ENCODE peak calls at places on chromosomes 3 and 15, in eight cellular contexts. One of them, this sample, is unnamed.

GRCh38 chr3:171825222-171825828 is 15.0 kb upstream of the PLD1 start:
- DNase-seq in HCT116: no peak
- DNase-seq in GM23248: peak
- DNase-seq in GM23338: peak
- DNase-seq in OCI-LY7: no peak
- DNase-seq in PC-3: no peak
- DNase-seq in MM.1S: no peak
- DNase-seq in hepatocyte: peak
- DNase-seq in this sample: no peak

GRCh38 chr3:60742606-60743145 is 508.6 kb downstream of the FHIT start:
- DNase-seq in HCT116: no peak
- DNase-seq in GM23248: peak
- DNase-seq in GM23338: peak
- DNase-seq in OCI-LY7: no peak
- DNase-seq in PC-3: peak
- DNase-seq in MM.1S: no peak
- DNase-seq in hepatocyte: peak
- DNase-seq in this sample: peak

GRCh38 chr15:38941399-38941953 is 376.9 kb upstream of the RASGRP1 start:
- DNase-seq in HCT116: no peak
- DNase-seq in GM23248: peak
- DNase-seq in GM23338: no peak
- DNase-seq in OCI-LY7: no peak
- DNase-seq in PC-3: peak
- DNase-seq in MM.1S: no peak
- DNase-seq in hepatocyte: peak
- DNase-seq in this sample: peak

GRCh38 chr15:96463376-96463775 is 132.9 kb downstream of the NR2F2 start:
- DNase-seq in HCT116: no peak
- DNase-seq in GM23248: no peak
- DNase-seq in GM23338: no peak
- DNase-seq in OCI-LY7: no peak
- DNase-seq in PC-3: no peak
- DNase-seq in MM.1S: no peak
- DNase-seq in hepatocyte: no peak
- DNase-seq in this sample: no peak

GRCh38 chr15:32029862-32030781 is at the start of gene CHRNA7:
- DNase-seq in HCT116: peak
- DNase-seq in GM23248: peak
- DNase-seq in GM23338: peak
- DNase-seq in OCI-LY7: peak
- DNase-seq in PC-3: peak
- DNase-seq in MM.1S: peak
- DNase-seq in hepatocyte: peak
- DNase-seq in this sample: peak

GRCh38 chr3:59784164-59784563 is 734.3 kb upstream of the CFAP20DC start:
- DNase-seq in HCT116: no peak
- DNase-seq in GM23248: no peak
- DNase-seq in GM23338: peak
- DNase-seq in OCI-LY7: no peak
- DNase-seq in PC-3: no peak
- DNase-seq in MM.1S: no peak
- DNase-seq in hepatocyte: no peak
- DNase-seq in this sample: no peak

GRCh38 chr3:107142786-107143185 is 234.5 kb upstream of the CCDC54 start:
- DNase-seq in HCT116: no peak
- DNase-seq in GM23248: no peak
- DNase-seq in GM23338: peak
- DNase-seq in OCI-LY7: no peak
- DNase-seq in PC-3: no peak
- DNase-seq in MM.1S: no peak
- DNase-seq in hepatocyte: no peak
- DNase-seq in this sample: peak

GRCh38 chr15:94580186-94580585 is 348.8 kb downstream of the MCTP2 start:
- DNase-seq in HCT116: no peak
- DNase-seq in GM23248: no peak
- DNase-seq in GM23338: no peak
- DNase-seq in OCI-LY7: no peak
- DNase-seq in PC-3: no peak
- DNase-seq in MM.1S: no peak
- DNase-seq in hepatocyte: no peak
- DNase-seq in this sample: no peak

GRCh38 chr15:92023971-92024370 is 170.5 kb downstream of the SLCO3A1 start:
- DNase-seq in HCT116: no peak
- DNase-seq in GM23248: no peak
- DNase-seq in GM23338: no peak
- DNase-seq in OCI-LY7: no peak
- DNase-seq in PC-3: no peak
- DNase-seq in MM.1S: no peak
- DNase-seq in hepatocyte: no peak
- DNase-seq in this sample: no peak

GRCh38 chr15:34808016-34808415 is 12.7 kb upstream of the ACTC1 start:
- DNase-seq in HCT116: no peak
- DNase-seq in GM23248: peak
- DNase-seq in GM23338: no peak
- DNase-seq in OCI-LY7: no peak
- DNase-seq in PC-3: peak
- DNase-seq in MM.1S: no peak
- DNase-seq in hepatocyte: no peak
- DNase-seq in this sample: no peak

GRCh38 chr15:70280781-70281180 is 183.1 kb upstream of the TLE3 start:
- DNase-seq in HCT116: no peak
- DNase-seq in GM23248: no peak
- DNase-seq in GM23338: no peak
- DNase-seq in OCI-LY7: no peak
- DNase-seq in PC-3: no peak
- DNase-seq in MM.1S: no peak
- DNase-seq in hepatocyte: no peak
- DNase-seq in this sample: no peak

GRCh38 chr15:83053151-83053550 is 13.9 kb downstream of the BTBD1 start:
- DNase-seq in HCT116: no peak
- DNase-seq in GM23248: peak
- DNase-seq in GM23338: no peak
- DNase-seq in OCI-LY7: no peak
- DNase-seq in PC-3: peak
- DNase-seq in MM.1S: peak
- DNase-seq in hepatocyte: peak
- DNase-seq in this sample: no peak

GRCh38 chr3:150146891-150147761 is 176.4 kb upstream of the PFN2 start:
- DNase-seq in HCT116: no peak
- DNase-seq in GM23248: peak
- DNase-seq in GM23338: no peak
- DNase-seq in OCI-LY7: no peak
- DNase-seq in PC-3: peak
- DNase-seq in MM.1S: no peak
- DNase-seq in hepatocyte: peak
- DNase-seq in this sample: no peak

GRCh38 chr3:127682576-127682975 is 9.8 kb downstream of the ABTB1 start:
- DNase-seq in HCT116: no peak
- DNase-seq in GM23248: no peak
- DNase-seq in GM23338: peak
- DNase-seq in OCI-LY7: no peak
- DNase-seq in PC-3: no peak
- DNase-seq in MM.1S: no peak
- DNase-seq in hepatocyte: no peak
- DNase-seq in this sample: no peak

GRCh38 chr15:62068787-62069170 is 2.0 kb downstream of the C2CD4A start:
- DNase-seq in HCT116: no peak
- DNase-seq in GM23248: peak
- DNase-seq in GM23338: no peak
- DNase-seq in OCI-LY7: no peak
- DNase-seq in PC-3: no peak
- DNase-seq in MM.1S: no peak
- DNase-seq in hepatocyte: no peak
- DNase-seq in this sample: no peak

GRCh38 chr3:46908986-46909534 is 31.5 kb downstream of the PTH1R start:
- DNase-seq in HCT116: no peak
- DNase-seq in GM23248: no peak
- DNase-seq in GM23338: no peak
- DNase-seq in OCI-LY7: no peak
- DNase-seq in PC-3: no peak
- DNase-seq in MM.1S: no peak
- DNase-seq in hepatocyte: no peak
- DNase-seq in this sample: no peak

GRCh38 chr15:62636823-62637320 is 405.7 kb upstream of the TPM1 start:
- DNase-seq in HCT116: no peak
- DNase-seq in GM23248: no peak
- DNase-seq in GM23338: no peak
- DNase-seq in OCI-LY7: no peak
- DNase-seq in PC-3: no peak
- DNase-seq in MM.1S: no peak
- DNase-seq in hepatocyte: no peak
- DNase-seq in this sample: no peak

GRCh38 chr3:32646761-32647160 is 38.2 kb upstream of the CNOT10 start:
- DNase-seq in HCT116: no peak
- DNase-seq in GM23248: peak
- DNase-seq in GM23338: no peak
- DNase-seq in OCI-LY7: no peak
- DNase-seq in PC-3: no peak
- DNase-seq in MM.1S: no peak
- DNase-seq in hepatocyte: no peak
- DNase-seq in this sample: no peak

GRCh38 chr3:52106951-52107611 is 47.1 kb downstream of the POC1A start:
- DNase-seq in HCT116: no peak
- DNase-seq in GM23248: no peak
- DNase-seq in GM23338: no peak
- DNase-seq in OCI-LY7: no peak
- DNase-seq in PC-3: no peak
- DNase-seq in MM.1S: no peak
- DNase-seq in hepatocyte: no peak
- DNase-seq in this sample: no peak

GRCh38 chr3:11499144-11499543 is 144.6 kb downstream of the VGLL4 start:
- DNase-seq in HCT116: no peak
- DNase-seq in GM23248: peak
- DNase-seq in GM23338: no peak
- DNase-seq in OCI-LY7: no peak
- DNase-seq in PC-3: peak
- DNase-seq in MM.1S: no peak
- DNase-seq in hepatocyte: no peak
- DNase-seq in this sample: no peak

GRCh38 chr3:32703491-32703968 is 18.5 kb downstream of the CNOT10 start:
- DNase-seq in HCT116: no peak
- DNase-seq in GM23248: no peak
- DNase-seq in GM23338: no peak
- DNase-seq in OCI-LY7: no peak
- DNase-seq in PC-3: no peak
- DNase-seq in MM.1S: peak
- DNase-seq in hepatocyte: no peak
- DNase-seq in this sample: no peak

GRCh38 chr3:108489776-108490175 is 20.6 kb downstream of the MYH15 start:
- DNase-seq in HCT116: peak
- DNase-seq in GM23248: peak
- DNase-seq in GM23338: peak
- DNase-seq in OCI-LY7: peak
- DNase-seq in PC-3: peak
- DNase-seq in MM.1S: peak
- DNase-seq in hepatocyte: peak
- DNase-seq in this sample: peak

GRCh38 chr3:152853196-152853595 is 18.3 kb downstream of the P2RY1 start:
- DNase-seq in HCT116: no peak
- DNase-seq in GM23248: peak
- DNase-seq in GM23338: no peak
- DNase-seq in OCI-LY7: no peak
- DNase-seq in PC-3: no peak
- DNase-seq in MM.1S: no peak
- DNase-seq in hepatocyte: no peak
- DNase-seq in this sample: no peak

GRCh38 chr15:36579792-36580431 is 486 bp downstream of the CDIN1 start:
- DNase-seq in HCT116: no peak
- DNase-seq in GM23248: peak
- DNase-seq in GM23338: no peak
- DNase-seq in OCI-LY7: peak
- DNase-seq in PC-3: peak
- DNase-seq in MM.1S: peak
- DNase-seq in hepatocyte: peak
- DNase-seq in this sample: no peak

GRCh38 chr3:115915061-115915460 is 291.8 kb downstream of the GAP43 start:
- DNase-seq in HCT116: no peak
- DNase-seq in GM23248: peak
- DNase-seq in GM23338: no peak
- DNase-seq in OCI-LY7: no peak
- DNase-seq in PC-3: no peak
- DNase-seq in MM.1S: no peak
- DNase-seq in hepatocyte: no peak
- DNase-seq in this sample: no peak

DNA sequence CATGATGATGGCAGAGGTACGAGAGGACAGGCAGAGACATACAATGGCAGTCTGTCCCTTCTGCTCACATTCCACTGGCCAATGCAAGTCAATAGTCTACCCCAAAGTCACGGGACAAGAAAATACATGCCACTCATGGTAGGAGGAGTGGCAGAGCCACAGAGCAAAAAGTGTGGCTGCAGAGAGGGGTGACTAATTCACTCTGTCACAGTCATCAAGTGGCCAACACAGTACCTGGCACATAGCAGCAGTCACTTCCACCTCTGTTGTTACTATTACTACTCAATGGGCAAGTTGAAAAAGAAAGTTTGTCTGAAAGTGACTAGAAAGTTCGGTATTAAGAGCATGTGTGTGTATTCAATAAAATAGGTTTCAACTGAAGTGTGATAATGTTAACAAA is 91.4 kb downstream of the SMAD3 start:
- DNase-seq in HCT116: no peak
- DNase-seq in GM23248: no peak
- DNase-seq in GM23338: no peak
- DNase-seq in OCI-LY7: no peak
- DNase-seq in PC-3: no peak
- DNase-seq in MM.1S: no peak
- DNase-seq in hepatocyte: no peak
- DNase-seq in this sample: no peak
- H3K27ac ChIP-seq in HCT116: no peak
- H3K27ac ChIP-seq in GM23248: no peak
- H3K27ac ChIP-seq in GM23338: no peak
- H3K27ac ChIP-seq in OCI-LY7: no peak
- H3K27ac ChIP-seq in PC-3: no peak
- H3K27ac ChIP-seq in MM.1S: no peak
- H3K27ac ChIP-seq in hepatocyte: no peak
- H3K27ac ChIP-seq in this sample: no peak

GRCh38 chr3:166556955-166557354 is 719.7 kb upstream of the BCHE start:
- DNase-seq in HCT116: no peak
- DNase-seq in GM23248: no peak
- DNase-seq in GM23338: no peak
- DNase-seq in OCI-LY7: no peak
- DNase-seq in PC-3: no peak
- DNase-seq in MM.1S: no peak
- DNase-seq in hepatocyte: no peak
- DNase-seq in this sample: no peak
- TF ChIP-seq EZH2phosphoT487 in HCT116: no peak
- TF ChIP-seq EZH2phosphoT487 in GM23248: no peak
- TF ChIP-seq EZH2phosphoT487 in GM23338: no peak
- TF ChIP-seq EZH2phosphoT487 in OCI-LY7: no peak
- TF ChIP-seq EZH2phosphoT487 in PC-3: no peak
- TF ChIP-seq EZH2phosphoT487 in MM.1S: no peak
- TF ChIP-seq EZH2phosphoT487 in hepatocyte: no peak
- TF ChIP-seq EZH2phosphoT487 in this sample: no peak

GRCh38 chr15:40438712-40439111 is 2.0 kb upstream of the BAHD1 start:
- DNase-seq in HCT116: no peak
- DNase-seq in GM23248: no peak
- DNase-seq in GM23338: no peak
- DNase-seq in OCI-LY7: no peak
- DNase-seq in PC-3: no peak
- DNase-seq in MM.1S: no peak
- DNase-seq in hepatocyte: no peak
- DNase-seq in this sample: no peak
- H3K27ac ChIP-seq in HCT116: no peak
- H3K27ac ChIP-seq in GM23248: no peak
- H3K27ac ChIP-seq in GM23338: no peak
- H3K27ac ChIP-seq in OCI-LY7: no peak
- H3K27ac ChIP-seq in PC-3: no peak
- H3K27ac ChIP-seq in MM.1S: no peak
- H3K27ac ChIP-seq in hepatocyte: no peak
- H3K27ac ChIP-seq in this sample: no peak

GRCh38 chr3:24487325-24488242 is 7.1 kb downstream of the THRB start:
- DNase-seq in HCT116: no peak
- DNase-seq in GM23248: no peak
- DNase-seq in GM23338: no peak
- DNase-seq in OCI-LY7: no peak
- DNase-seq in PC-3: no peak
- DNase-seq in MM.1S: no peak
- DNase-seq in hepatocyte: no peak
- DNase-seq in this sample: no peak
- TF ChIP-seq EZH2phosphoT487 in HCT116: no peak
- TF ChIP-seq EZH2phosphoT487 in GM23248: no peak
- TF ChIP-seq EZH2phosphoT487 in GM23338: no peak
- TF ChIP-seq EZH2phosphoT487 in OCI-LY7: no peak
- TF ChIP-seq EZH2phosphoT487 in PC-3: no peak
- TF ChIP-seq EZH2phosphoT487 in MM.1S: no peak
- TF ChIP-seq EZH2phosphoT487 in hepatocyte: no peak
- TF ChIP-seq EZH2phosphoT487 in this sample: no peak